ENCODE peak calls at places on chromosomes 7 and 10, in six cellular contexts. Q is fibroblast of the aortic adventitia, I is keratinocyte, N is OCI-LY7, M is thoracic aorta, E is breast epithelium. L is an unnamed sample.

GRCh38 chr7:124908258-124908657 is 21.4 kb downstream of the POT1 start:
- DNase-seq in I (no peak), N (no peak), E (no peak), Q (no peak), M (no peak), L (no peak)

GRCh38 chr10:120584786-120585185 is 127.8 kb downstream of the PLPP4 start:
- DNase-seq in Q (no peak), M (no peak), E (no peak), I (no peak), N (no peak), L (no peak)

GRCh38 chr7:52283399-52283798 is 752.0 kb upstream of the POM121L12 start:
- DNase-seq in Q (no peak), I (no peak), E (no peak), N (no peak), M (no peak), L (no peak)

GRCh38 chr7:38232475-38233366 is 40.7 kb downstream of the TARP start:
- DNase-seq in N (no peak), M (no peak), I (no peak), Q (no peak), E (no peak), L (no peak)

GRCh38 chr7:43650457-43651052 is 67.6 kb downstream of the STK17A start:
- DNase-seq in M (no peak), I (no peak), E (no peak), N (peak), Q (peak), L (peak)

GRCh38 chr10:118542205-118542604 is 53.2 kb downstream of the PRLHR start:
- DNase-seq in Q (no peak), I (no peak), N (no peak), M (no peak), E (no peak), L (no peak)

GRCh38 chr7:73526892-73527821 is 5.1 kb upstream of the BAZ1B start:
- DNase-seq in N (peak), E (no peak), I (no peak), Q (no peak), M (no peak), L (no peak)

GRCh38 chr7:47803029-47803428 is 145.2 kb downstream of the PKD1L1 start:
- DNase-seq in N (no peak), M (no peak), E (no peak), I (no peak), Q (no peak), L (no peak)

GRCh38 chr10:122854648-122855047 is 9.0 kb upstream of the CUZD1 start:
- DNase-seq in E (no peak), N (no peak), Q (peak), M (no peak), I (no peak), L (peak)

GRCh38 chr10:32149257-32149955 is 93.2 kb upstream of the KIF5B start:
- DNase-seq in N (no peak), I (peak), Q (peak), M (peak), E (no peak), L (peak)

GRCh38 chr7:23055582-23056178 is 41.8 kb upstream of the HYCC1 start:
- DNase-seq in E (no peak), I (peak), Q (peak), N (peak), M (no peak), L (no peak)

GRCh38 chr7:159026271-159027047 is 118.2 kb downstream of the VIPR2 start:
- DNase-seq in I (no peak), M (no peak), Q (no peak), N (no peak), E (peak), L (no peak)

GRCh38 chr10:1620803-1621202 is 116.5 kb downstream of the ADARB2 start:
- DNase-seq in N (no peak), Q (no peak), M (no peak), E (no peak), I (no peak), L (no peak)

GRCh38 chr7:12222889-12223579 is 11.9 kb downstream of the TMEM106B start:
- DNase-seq in M (no peak), Q (no peak), I (no peak), E (no peak), N (peak), L (no peak)

GRCh38 chr10:107144490-107144889 is 20.0 kb downstream of the SORCS1 start:
- DNase-seq in I (no peak), M (no peak), E (no peak), Q (no peak), N (no peak), L (no peak)

GRCh38 chr10:33237736-33238624 is 96.5 kb downstream of the NRP1 start:
- DNase-seq in Q (peak), E (no peak), I (peak), N (no peak), M (no peak), L (peak)

GRCh38 chr7:143252002-143252401 is 11.2 kb upstream of the GSTK1 start:
- DNase-seq in M (no peak), E (no peak), Q (no peak), I (no peak), N (no peak), L (no peak)

GRCh38 chr7:27650283-27650682 is 12.4 kb downstream of the HIBADH start:
- DNase-seq in M (no peak), I (no peak), E (no peak), Q (no peak), N (no peak), L (no peak)

GRCh38 chr7:32935558-32935957 is 21.7 kb upstream of the FKBP9 start:
- DNase-seq in E (no peak), I (no peak), Q (no peak), N (no peak), M (no peak), L (no peak)

GRCh38 chr10:130135676-130136213 is 446 bp upstream of the GLRX3 start:
- DNase-seq in I (no peak), E (no peak), M (no peak), N (no peak), Q (no peak), L (no peak)

GRCh38 chr7:106679153-106679931 is 18.4 kb upstream of the CCDC71L start:
- DNase-seq in N (no peak), M (no peak), I (no peak), Q (peak), E (no peak), L (no peak)

GRCh38 chr10:22433875-22434274 is 88.6 kb downstream of the SPAG6 start:
- DNase-seq in I (peak), N (no peak), M (no peak), Q (peak), E (no peak), L (peak)

GRCh38 chr7:15853832-15854470 is 167.5 kb upstream of the MEOX2 start:
- DNase-seq in Q (peak), N (no peak), E (no peak), M (no peak), I (no peak), L (no peak)

GRCh38 chr10:95295031-95295755 is 4.4 kb upstream of the PDLIM1 start:
- DNase-seq in M (no peak), E (no peak), Q (peak), N (peak), I (no peak), L (no peak)

GRCh38 chr7:1910827-1911226 is 240.8 kb downstream of the ELFN1 start:
- DNase-seq in N (no peak), E (no peak), Q (no peak), I (no peak), M (no peak), L (no peak)

GRCh38 chr10:116767235-116767634 is 24.9 kb upstream of the HSPA12A start:
- DNase-seq in I (no peak), M (no peak), E (no peak), Q (peak), N (no peak), L (no peak)

GRCh38 chr10:116764979-116765378 is 22.6 kb upstream of the HSPA12A start:
- DNase-seq in M (no peak), Q (no peak), I (no peak), E (no peak), N (no peak), L (no peak)

GRCh38 chr10:116763440-116763839 is 21.1 kb upstream of the HSPA12A start:
- DNase-seq in E (no peak), Q (no peak), N (no peak), I (no peak), M (no peak), L (no peak)

GRCh38 chr10:116766241-116767198 is 24.2 kb upstream of the HSPA12A start:
- DNase-seq in Q (no peak), N (no peak), M (no peak), E (no peak), I (no peak), L (no peak)

DNA sequence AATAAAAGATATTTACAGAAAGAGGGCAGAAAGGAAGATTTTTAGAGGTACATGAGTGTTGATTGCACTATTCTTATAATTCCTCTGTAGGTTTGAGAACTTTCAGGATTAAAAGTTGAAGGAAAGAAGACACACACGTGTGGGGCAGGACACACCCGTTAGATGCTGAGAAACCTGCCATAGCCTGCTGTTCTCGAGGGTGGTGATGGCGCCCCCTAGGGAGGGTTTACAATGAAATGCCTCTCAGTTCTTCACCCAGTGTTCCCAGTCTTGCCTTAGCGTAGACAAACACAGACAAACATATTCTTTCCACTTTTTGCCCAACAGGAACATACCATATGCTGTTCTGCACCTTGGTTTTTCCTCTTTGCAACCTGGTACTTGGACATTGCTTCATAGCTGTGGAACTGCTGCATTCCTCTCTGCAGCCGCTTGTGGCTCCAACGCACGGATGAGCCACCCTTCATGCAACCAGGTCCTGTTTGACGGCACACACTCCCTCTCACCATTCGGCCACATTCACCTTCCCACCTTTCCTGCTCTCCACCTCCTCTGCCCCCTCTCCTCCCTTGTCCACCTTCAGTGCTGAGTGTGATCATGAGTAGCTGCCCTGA is 23.3 kb upstream of the HSPA12A start:
- DNase-seq in E (no peak), I (no peak), Q (peak), M (no peak), N (no peak), L (no peak)
- TF ChIP-seq CTCF in E (no peak), I (peak), Q (peak), M (no peak), N (peak), L (peak)

DNA sequence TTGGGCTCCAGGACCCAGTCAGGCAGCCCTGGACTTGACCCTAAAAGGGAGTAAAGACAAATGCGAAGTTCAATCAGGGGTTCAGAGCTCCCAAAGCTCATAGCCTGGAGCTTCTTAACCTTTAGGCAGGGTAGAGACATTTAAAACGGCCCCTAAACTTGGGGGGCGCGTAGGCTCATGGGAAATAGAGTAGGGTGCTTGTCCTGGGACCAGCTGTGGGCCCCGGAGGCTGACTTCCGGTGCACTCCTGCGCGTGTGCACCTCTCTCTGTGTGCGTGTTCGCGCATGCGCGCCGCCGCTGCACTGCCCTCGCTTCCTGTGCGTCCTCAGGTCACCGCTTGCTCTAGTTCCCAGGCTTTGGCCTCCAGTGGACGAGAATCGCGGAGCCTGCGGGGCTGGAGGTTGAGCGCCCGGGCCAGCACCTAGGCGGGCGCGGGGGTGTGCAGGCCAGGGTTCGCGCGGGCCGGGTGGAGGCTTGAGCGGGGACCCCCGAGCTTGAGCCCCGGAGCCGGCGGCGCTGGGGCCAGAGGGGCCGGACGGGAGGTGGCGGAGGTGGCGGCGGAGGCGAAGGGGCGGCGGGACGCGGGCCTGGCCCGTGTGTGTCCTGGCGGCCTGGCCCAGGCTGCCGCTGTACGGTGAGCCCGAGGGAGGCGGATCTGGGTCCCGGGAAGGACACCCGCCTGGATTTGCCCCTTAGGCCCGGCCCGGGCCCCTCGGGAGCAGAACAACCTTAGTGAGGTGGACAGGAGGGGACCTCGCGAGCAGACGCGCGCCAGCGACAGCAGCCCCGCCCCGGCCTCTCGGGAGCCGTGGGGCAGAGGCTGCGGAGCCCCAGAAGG is at the start of gene RBAK:
- DNase-seq in E (peak), Q (peak), I (peak), M (peak), N (peak), L (peak)
- H3K4me3 ChIP-seq in E (peak), Q (peak), I (peak), M (peak), N (peak), L (peak)

GRCh38 chr10:115029452-115030375 is 63.5 kb upstream of the ATRNL1 start:
- DNase-seq in N (no peak), I (no peak), E (no peak), Q (no peak), M (no peak), L (no peak)
- TF ChIP-seq CTCF in N (no peak), I (no peak), E (no peak), Q (no peak), M (no peak), L (no peak)

GRCh38 chr7:66055321-66055956 is 20.2 kb upstream of the ASL start:
- DNase-seq in M (no peak), Q (peak), N (no peak), I (no peak), E (no peak), L (no peak)
- H3K4me3 ChIP-seq in M (no peak), Q (no peak), N (no peak), I (no peak), E (no peak), L (no peak)

DNA sequence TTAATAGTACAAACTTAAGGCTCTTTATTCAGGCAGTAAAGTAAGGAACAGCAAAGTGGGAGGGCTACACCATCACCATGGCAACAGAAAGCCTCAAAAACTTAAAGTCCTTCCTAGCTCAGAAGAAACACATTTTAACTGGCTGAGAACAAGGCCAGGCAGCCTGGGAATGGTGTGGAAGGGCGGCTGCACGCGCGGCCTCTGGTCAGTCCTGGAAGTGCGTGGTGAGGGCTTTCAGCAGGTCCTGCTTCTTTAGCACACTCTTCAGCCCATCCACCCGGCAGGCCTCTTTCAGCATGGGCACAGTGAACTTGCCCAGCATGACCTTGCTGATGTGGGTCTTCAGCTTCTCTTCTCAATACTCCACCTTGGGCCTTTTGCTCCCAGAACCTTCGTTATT is 133.0 kb downstream of the CYP26A1 start:
- DNase-seq in Q (no peak), N (no peak), I (no peak), E (no peak), M (no peak), L (no peak)
- TF ChIP-seq CTCF in Q (no peak), N (no peak), I (no peak), E (no peak), M (no peak), L (no peak)

DNA sequence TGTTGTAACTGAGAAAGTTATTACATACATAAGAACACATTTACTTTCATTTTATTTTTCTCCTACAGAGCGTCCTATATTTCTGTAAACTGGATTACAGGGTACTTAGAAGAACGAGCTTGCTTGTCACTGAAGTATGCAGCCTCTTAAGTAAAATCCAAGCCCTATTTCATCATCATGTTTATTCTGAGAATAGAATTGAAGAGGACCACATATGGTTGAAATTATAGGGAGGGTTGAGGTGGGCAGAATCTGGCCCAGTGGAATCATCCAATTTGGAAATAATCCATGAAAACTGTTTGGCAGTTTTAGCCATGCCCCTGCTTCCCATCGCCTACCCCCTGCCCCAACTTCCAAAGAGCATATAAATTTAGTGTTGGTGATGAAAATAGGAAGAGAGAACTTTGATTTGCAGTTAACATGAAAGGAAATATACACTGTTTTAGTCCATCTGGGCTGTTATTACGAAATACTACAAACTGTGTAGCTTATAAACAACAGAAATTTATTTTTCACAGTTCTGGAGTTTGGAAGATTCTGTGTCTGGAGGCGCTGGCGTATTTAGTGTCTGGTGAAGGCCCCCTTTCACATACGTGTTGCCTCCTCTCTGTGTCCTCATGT is 150.4 kb downstream of the PRKG1 start:
- DNase-seq in N (no peak), E (no peak), M (no peak), Q (peak), I (no peak), L (peak)
- H3K4me3 ChIP-seq in N (no peak), E (peak), M (peak), Q (no peak), I (no peak), L (peak)

GRCh38 chr7:131071786-131072504 is 255.7 kb upstream of the MKLN1 start:
- DNase-seq in I (no peak), E (no peak), Q (peak), M (no peak), N (peak), L (no peak)
- TF ChIP-seq CTCF in I (peak), E (peak), Q (peak), M (peak), N (peak), L (no peak)